ENCODE peak calls at places on chromosomes 12 and 14, in nine cellular contexts. D, U, P, Y, R, N, F, S and J are unnamed samples.

GRCh38 chr12:52029686-52030085 is 21.6 kb upstream of the NR4A1 start:
- DNase-seq in F (peak), U (peak), D (peak), P (peak), Y (no peak), N (no peak), S (no peak), R (no peak), J (no peak)

GRCh38 chr12:14795028-14795448 is 8.2 kb downstream of the WBP11 start:
- DNase-seq in D (no peak), S (no peak), Y (no peak), R (no peak), F (no peak), N (no peak), U (no peak), P (no peak), J (no peak)

GRCh38 chr12:110921262-110921661 is 883 bp upstream of the MYL2 start:
- DNase-seq in R (no peak), U (peak), P (peak), N (peak), S (no peak), F (peak), D (peak), Y (no peak), J (no peak)

GRCh38 chr14:64387232-64387737 is 868 bp upstream of the MTHFD1 start:
- DNase-seq in U (peak), N (peak), S (peak), D (peak), Y (no peak), F (no peak), P (peak), R (no peak), J (no peak)

GRCh38 chr14:101189962-101190560 is 286.5 kb upstream of the RTL1 start:
- DNase-seq in U (no peak), R (no peak), S (no peak), D (no peak), Y (no peak), N (no peak), F (no peak), P (no peak), J (no peak)

GRCh38 chr12:131101703-131102492 is 148.2 kb downstream of the ADGRD1 start:
- DNase-seq in U (no peak), Y (no peak), D (no peak), P (no peak), R (no peak), S (no peak), F (no peak), N (no peak), J (no peak)

GRCh38 chr14:99271288-99271941 is 582 bp downstream of the BCL11B start:
- DNase-seq in N (no peak), R (no peak), S (no peak), P (no peak), F (no peak), Y (no peak), U (no peak), D (no peak), J (no peak)

GRCh38 chr12:3004655-3005565 is 45.7 kb downstream of the TEAD4 start:
- DNase-seq in F (no peak), U (no peak), P (no peak), N (no peak), R (no peak), S (no peak), Y (no peak), D (no peak), J (no peak)

GRCh38 chr14:79044894-79045624 is 874.9 kb downstream of the NRXN3 start:
- DNase-seq in F (peak), N (peak), Y (peak), P (peak), S (no peak), U (peak), D (peak), R (no peak), J (no peak)

GRCh38 chr14:44417809-44418208 is 89.3 kb downstream of the FSCB start:
- DNase-seq in U (no peak), F (no peak), P (no peak), N (no peak), D (no peak), S (no peak), R (no peak), Y (no peak), J (no peak)

GRCh38 chr14:93090826-93091583 is 24.7 kb downstream of the ITPK1 start:
- DNase-seq in D (no peak), Y (peak), P (no peak), F (no peak), N (no peak), S (no peak), R (no peak), U (no peak), J (no peak)

GRCh38 chr14:103294091-103294490 is 39.9 kb upstream of the EIF5 start:
- DNase-seq in R (no peak), S (no peak), Y (no peak), N (no peak), P (no peak), D (no peak), F (no peak), U (no peak), J (no peak)

GRCh38 chr14:90487031-90487430 is 90.2 kb downstream of the CALM1 start:
- DNase-seq in R (peak), F (no peak), U (no peak), D (no peak), N (no peak), Y (no peak), S (no peak), P (no peak), J (no peak)

GRCh38 chr12:45299132-45299692 is 83.3 kb downstream of the ANO6 start:
- DNase-seq in P (peak), U (peak), D (peak), S (no peak), N (peak), Y (no peak), R (no peak), F (peak), J (no peak)

GRCh38 chr14:71687115-71687836 is 245.0 kb upstream of the RGS6 start:
- DNase-seq in Y (no peak), P (no peak), F (no peak), U (no peak), D (no peak), N (no peak), S (no peak), R (no peak), J (no peak)

GRCh38 chr12:31324845-31325523 is 966 bp downstream of the SINHCAF start:
- DNase-seq in P (peak), D (peak), U (peak), R (peak), S (peak), F (peak), N (peak), Y (peak), J (peak)

GRCh38 chr14:21356511-21356910 is 27.3 kb downstream of the SUPT16H start:
- DNase-seq in N (no peak), S (no peak), R (no peak), D (no peak), U (no peak), Y (no peak), P (no peak), F (no peak), J (no peak)

GRCh38 chr14:77000340-77001235 is 27.9 kb downstream of the IRF2BPL start:
- DNase-seq in P (no peak), F (peak), Y (peak), U (no peak), D (no peak), N (no peak), R (peak), S (no peak), J (no peak)

GRCh38 chr12:102294568-102294967 is 96.9 kb upstream of the PMCH start:
- DNase-seq in N (no peak), U (no peak), F (no peak), Y (no peak), D (no peak), R (no peak), S (no peak), P (no peak), J (no peak)

GRCh38 chr14:60646202-60646886 is 2.9 kb downstream of the SIX1 start:
- DNase-seq in Y (no peak), N (peak), R (no peak), P (no peak), S (no peak), F (no peak), U (peak), D (no peak), J (no peak)

GRCh38 chr12:58443273-58443980 is 476.9 kb downstream of the LRIG3 start:
- DNase-seq in R (no peak), S (no peak), Y (no peak), D (peak), P (peak), N (peak), F (peak), U (peak), J (no peak)

GRCh38 chr12:114415525-114415868 is 9.6 kb upstream of the TBX5 start:
- DNase-seq in S (no peak), R (no peak), U (no peak), Y (no peak), N (no peak), F (no peak), D (no peak), P (no peak), J (no peak)

GRCh38 chr14:26276757-26277156 is 321.1 kb downstream of the NOVA1 start:
- DNase-seq in D (no peak), Y (no peak), R (no peak), U (peak), S (no peak), N (no peak), P (no peak), F (no peak), J (no peak)

GRCh38 chr12:48940181-48940580 is 14.9 kb upstream of the FKBP11 start:
- DNase-seq in Y (no peak), U (no peak), D (no peak), S (no peak), R (no peak), F (no peak), P (no peak), N (no peak), J (no peak)

GRCh38 chr12:124150176-124150575 is 144.7 kb upstream of the RFLNA start:
- DNase-seq in S (no peak), U (no peak), P (no peak), R (no peak), F (no peak), D (no peak), N (no peak), Y (no peak), J (no peak)

GRCh38 chr12:95412826-95413311 is 61.1 kb upstream of the METAP2 start:
- DNase-seq in U (peak), R (no peak), S (no peak), D (peak), F (peak), Y (no peak), P (peak), N (peak), J (no peak)

GRCh38 chr12:66035289-66035961 is 95.1 kb downstream of the LLPH start:
- DNase-seq in U (peak), F (peak), P (peak), R (no peak), N (peak), S (no peak), Y (no peak), D (peak), J (no peak)

DNA sequence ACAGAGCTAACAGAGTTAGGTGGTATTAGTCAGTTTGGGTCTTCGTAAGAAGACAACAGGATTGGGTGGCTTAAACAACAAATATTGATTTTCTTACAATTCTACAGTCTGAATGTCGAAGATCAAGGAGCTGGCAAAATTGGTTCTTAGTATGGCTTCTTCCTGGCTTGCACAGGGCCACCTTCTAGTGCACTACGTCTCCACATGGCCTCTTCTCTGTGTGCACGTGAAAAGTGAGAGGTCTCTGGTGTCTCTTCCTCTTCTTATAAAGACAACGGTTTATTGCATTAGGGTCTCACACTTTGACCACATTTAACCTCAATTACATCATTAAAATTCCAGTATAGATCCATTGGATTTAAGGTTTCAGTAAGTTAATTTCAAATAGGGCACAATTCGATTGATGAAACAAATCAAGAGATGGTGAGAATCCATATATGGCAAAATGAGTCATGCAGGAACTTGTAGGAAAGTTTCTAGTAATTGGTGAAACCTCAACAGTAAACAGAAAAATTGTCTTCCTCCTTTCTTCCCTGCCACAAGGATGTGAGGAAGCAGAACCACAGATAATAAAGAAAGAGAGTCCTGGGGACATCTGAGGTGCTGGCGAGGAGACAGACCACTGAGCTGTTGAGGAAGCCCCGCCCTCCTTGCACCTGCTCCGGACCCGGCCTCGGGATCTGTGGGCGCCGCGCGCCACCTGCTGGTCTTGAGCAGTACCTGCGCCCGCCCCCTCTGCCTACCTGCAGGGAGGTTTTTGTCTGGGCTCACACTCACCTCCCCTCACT is 846.7 kb downstream of the TMEM121 start:
- DNase-seq in D (no peak), U (peak), P (no peak), Y (no peak), F (no peak), R (no peak), S (peak), N (no peak), J (no peak)
- TF ChIP-seq CTCF in D (peak), U (peak), P (peak), Y (no peak), F (peak), R (peak), S (peak), N (peak), J (no peak)

GRCh38 chr12:100200450-100201181 is at the start of gene ACTR6:
- DNase-seq in R (peak), S (peak), Y (peak), U (peak), N (peak), P (peak), F (peak), D (peak), J (peak)
- TF ChIP-seq CTCF in R (no peak), S (no peak), Y (no peak), U (no peak), N (no peak), P (peak), F (no peak), D (no peak), J (no peak)

GRCh38 chr12:71230542-71230941 is 72.7 kb upstream of the TSPAN8 start:
- DNase-seq in N (no peak), F (no peak), P (no peak), Y (no peak), R (no peak), U (no peak), D (no peak), S (no peak), J (no peak)

GRCh38 chr12:71236133-71236660 is 78.4 kb upstream of the TSPAN8 start:
- DNase-seq in F (no peak), S (no peak), N (no peak), D (no peak), U (no peak), P (no peak), Y (no peak), R (no peak), J (no peak)

GRCh38 chr12:71237128-71237527 is 79.3 kb upstream of the TSPAN8 start:
- DNase-seq in D (no peak), Y (no peak), U (no peak), F (no peak), N (no peak), R (no peak), S (no peak), P (no peak), J (no peak)

DNA sequence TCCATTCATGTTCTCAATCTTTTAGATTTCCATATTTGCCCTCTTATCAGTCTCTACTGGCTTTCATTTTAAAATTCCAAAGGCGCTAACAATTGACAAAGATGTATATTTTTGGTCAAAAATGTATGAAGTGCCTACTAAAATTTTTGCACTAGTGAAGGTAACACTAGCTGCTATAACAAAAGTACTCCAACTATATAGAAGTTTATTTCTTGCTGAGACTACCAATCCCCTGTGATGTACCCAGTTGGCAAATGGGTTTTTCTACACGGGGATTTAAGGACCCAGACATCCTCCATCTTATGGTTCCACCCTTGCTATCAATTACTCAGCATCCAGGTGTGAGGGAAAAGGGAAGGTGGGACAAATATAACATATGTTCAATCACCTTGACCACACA is 75.3 kb upstream of the TSPAN8 start:
- DNase-seq in P (no peak), R (no peak), Y (no peak), D (no peak), N (no peak), S (no peak), F (no peak), U (no peak), J (no peak)
- TF ChIP-seq CTCF in P (no peak), R (no peak), Y (no peak), D (no peak), N (no peak), S (no peak), F (no peak), U (no peak), J (no peak)

DNA sequence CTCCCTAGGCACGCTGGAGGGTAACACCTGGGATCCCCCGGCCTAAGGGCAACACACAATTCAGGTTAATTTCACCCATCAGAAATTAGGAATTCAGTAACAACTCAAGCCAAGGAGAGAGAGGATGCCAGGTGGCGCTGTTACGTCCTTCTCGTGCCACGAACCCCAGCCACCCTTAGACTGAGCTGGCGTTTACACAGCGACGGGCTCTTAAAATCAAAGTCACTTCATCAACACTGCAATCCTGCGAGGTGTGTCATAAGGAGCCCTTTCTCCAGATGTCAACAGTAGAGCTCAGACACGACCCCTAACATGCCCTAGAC is 110.6 kb upstream of the TMEM132D start:
- DNase-seq in Y (no peak), D (no peak), S (no peak), N (peak), F (no peak), R (no peak), P (no peak), U (no peak), J (no peak)
- TF ChIP-seq CTCF in Y (no peak), D (no peak), S (no peak), N (no peak), F (no peak), R (no peak), P (no peak), U (no peak), J (no peak)